ENCODE peak calls at places on chromosomes 7 and 10, in ten cellular contexts. One of them, this sample, is unnamed.

GRCh38 chr7:35487841-35488240 is 207.1 kb downstream of the HERPUD2 start:
- DNase-seq in ACHN: no peak
- DNase-seq in MV-4-11: no peak
- DNase-seq in right lobe of liver: no peak
- DNase-seq in WTC11: no peak
- DNase-seq in HEK293T: no peak
- DNase-seq in HCEC 1CT: no peak
- DNase-seq in astrocyte of the spinal cord: no peak
- DNase-seq in NCI-H774: no peak
- DNase-seq in NCI-H2081: no peak
- DNase-seq in this sample: no peak

GRCh38 chr10:44386546-44387052 is 1.7 kb upstream of the CXCL12 start:
- DNase-seq in ACHN: peak
- DNase-seq in MV-4-11: peak
- DNase-seq in right lobe of liver: peak
- DNase-seq in WTC11: peak
- DNase-seq in HEK293T: peak
- DNase-seq in HCEC 1CT: peak
- DNase-seq in astrocyte of the spinal cord: peak
- DNase-seq in NCI-H774: no peak
- DNase-seq in NCI-H2081: no peak
- DNase-seq in this sample: peak

GRCh38 chr10:97138174-97138573 is 47.6 kb downstream of the SLIT1 start:
- DNase-seq in ACHN: peak
- DNase-seq in MV-4-11: no peak
- DNase-seq in right lobe of liver: peak
- DNase-seq in WTC11: peak
- DNase-seq in HEK293T: peak
- DNase-seq in HCEC 1CT: no peak
- DNase-seq in astrocyte of the spinal cord: no peak
- DNase-seq in NCI-H774: no peak
- DNase-seq in NCI-H2081: no peak
- DNase-seq in this sample: peak

GRCh38 chr7:137634356-137634755 is 212.4 kb downstream of the DGKI start:
- DNase-seq in ACHN: no peak
- DNase-seq in MV-4-11: no peak
- DNase-seq in right lobe of liver: no peak
- DNase-seq in WTC11: no peak
- DNase-seq in HEK293T: no peak
- DNase-seq in HCEC 1CT: no peak
- DNase-seq in astrocyte of the spinal cord: no peak
- DNase-seq in NCI-H774: no peak
- DNase-seq in NCI-H2081: no peak
- DNase-seq in this sample: no peak

GRCh38 chr7:148927141-148927540 is 43.0 kb upstream of the EZH2 start:
- DNase-seq in ACHN: no peak
- DNase-seq in MV-4-11: no peak
- DNase-seq in right lobe of liver: no peak
- DNase-seq in WTC11: no peak
- DNase-seq in HEK293T: no peak
- DNase-seq in HCEC 1CT: no peak
- DNase-seq in astrocyte of the spinal cord: no peak
- DNase-seq in NCI-H774: no peak
- DNase-seq in NCI-H2081: no peak
- DNase-seq in this sample: no peak

GRCh38 chr7:13282377-13282980 is 595.0 kb downstream of the ARL4A start:
- DNase-seq in ACHN: peak
- DNase-seq in MV-4-11: no peak
- DNase-seq in right lobe of liver: no peak
- DNase-seq in WTC11: no peak
- DNase-seq in HEK293T: no peak
- DNase-seq in HCEC 1CT: peak
- DNase-seq in astrocyte of the spinal cord: peak
- DNase-seq in NCI-H774: peak
- DNase-seq in NCI-H2081: peak
- DNase-seq in this sample: no peak

GRCh38 chr10:6163364-6164270 is 39.1 kb upstream of the PFKFB3 start:
- DNase-seq in ACHN: peak
- DNase-seq in MV-4-11: peak
- DNase-seq in right lobe of liver: peak
- DNase-seq in WTC11: peak
- DNase-seq in HEK293T: peak
- DNase-seq in HCEC 1CT: peak
- DNase-seq in astrocyte of the spinal cord: peak
- DNase-seq in NCI-H774: peak
- DNase-seq in NCI-H2081: peak
- DNase-seq in this sample: peak

GRCh38 chr7:44955733-44956132 is 23.1 kb downstream of the MYO1G start:
- DNase-seq in ACHN: no peak
- DNase-seq in MV-4-11: no peak
- DNase-seq in right lobe of liver: no peak
- DNase-seq in WTC11: no peak
- DNase-seq in HEK293T: no peak
- DNase-seq in HCEC 1CT: no peak
- DNase-seq in astrocyte of the spinal cord: no peak
- DNase-seq in NCI-H774: no peak
- DNase-seq in NCI-H2081: no peak
- DNase-seq in this sample: no peak

GRCh38 chr7:115707684-115708341 is 322.8 kb downstream of the TFEC start:
- DNase-seq in ACHN: no peak
- DNase-seq in MV-4-11: no peak
- DNase-seq in right lobe of liver: no peak
- DNase-seq in WTC11: no peak
- DNase-seq in HEK293T: peak
- DNase-seq in HCEC 1CT: no peak
- DNase-seq in astrocyte of the spinal cord: no peak
- DNase-seq in NCI-H774: peak
- DNase-seq in NCI-H2081: peak
- DNase-seq in this sample: no peak

GRCh38 chr10:21421016-21421415 is 104.5 kb downstream of the SKIDA1 start:
- DNase-seq in ACHN: no peak
- DNase-seq in MV-4-11: no peak
- DNase-seq in right lobe of liver: no peak
- DNase-seq in WTC11: no peak
- DNase-seq in HEK293T: no peak
- DNase-seq in HCEC 1CT: no peak
- DNase-seq in astrocyte of the spinal cord: no peak
- DNase-seq in NCI-H774: no peak
- DNase-seq in NCI-H2081: no peak
- DNase-seq in this sample: no peak

GRCh38 chr7:43313628-43314378 is 201.4 kb downstream of the HECW1 start:
- DNase-seq in ACHN: no peak
- DNase-seq in MV-4-11: no peak
- DNase-seq in right lobe of liver: no peak
- DNase-seq in WTC11: no peak
- DNase-seq in HEK293T: no peak
- DNase-seq in HCEC 1CT: no peak
- DNase-seq in astrocyte of the spinal cord: no peak
- DNase-seq in NCI-H774: no peak
- DNase-seq in NCI-H2081: no peak
- DNase-seq in this sample: no peak

GRCh38 chr7:106610996-106611886 is 49.7 kb downstream of the CCDC71L start:
- DNase-seq in ACHN: no peak
- DNase-seq in MV-4-11: no peak
- DNase-seq in right lobe of liver: no peak
- DNase-seq in WTC11: no peak
- DNase-seq in HEK293T: no peak
- DNase-seq in HCEC 1CT: peak
- DNase-seq in astrocyte of the spinal cord: peak
- DNase-seq in NCI-H774: no peak
- DNase-seq in NCI-H2081: peak
- DNase-seq in this sample: no peak

GRCh38 chr10:47137311-47137851 is 162.6 kb upstream of the GDF10 start:
- DNase-seq in ACHN: no peak
- DNase-seq in MV-4-11: no peak
- DNase-seq in right lobe of liver: no peak
- DNase-seq in WTC11: no peak
- DNase-seq in HEK293T: no peak
- DNase-seq in HCEC 1CT: peak
- DNase-seq in astrocyte of the spinal cord: peak
- DNase-seq in NCI-H774: no peak
- DNase-seq in NCI-H2081: no peak
- DNase-seq in this sample: no peak

GRCh38 chr7:75727881-75728592 is 10.7 kb downstream of the HIP1 start:
- DNase-seq in ACHN: no peak
- DNase-seq in MV-4-11: peak
- DNase-seq in right lobe of liver: no peak
- DNase-seq in WTC11: no peak
- DNase-seq in HEK293T: no peak
- DNase-seq in HCEC 1CT: no peak
- DNase-seq in astrocyte of the spinal cord: peak
- DNase-seq in NCI-H774: no peak
- DNase-seq in NCI-H2081: peak
- DNase-seq in this sample: peak

GRCh38 chr10:1293636-1294440 is 237.7 kb downstream of the WDR37 start:
- DNase-seq in ACHN: no peak
- DNase-seq in MV-4-11: no peak
- DNase-seq in right lobe of liver: no peak
- DNase-seq in WTC11: no peak
- DNase-seq in HEK293T: no peak
- DNase-seq in HCEC 1CT: no peak
- DNase-seq in astrocyte of the spinal cord: no peak
- DNase-seq in NCI-H774: no peak
- DNase-seq in NCI-H2081: no peak
- DNase-seq in this sample: no peak

GRCh38 chr7:80883188-80884025 is 35.4 kb downstream of the SEMA3C start:
- DNase-seq in ACHN: peak
- DNase-seq in MV-4-11: no peak
- DNase-seq in right lobe of liver: no peak
- DNase-seq in WTC11: no peak
- DNase-seq in HEK293T: peak
- DNase-seq in HCEC 1CT: peak
- DNase-seq in astrocyte of the spinal cord: peak
- DNase-seq in NCI-H774: no peak
- DNase-seq in NCI-H2081: no peak
- DNase-seq in this sample: peak

GRCh38 chr10:123301077-123301875 is 147.1 kb downstream of the BUB3 start:
- DNase-seq in ACHN: peak
- DNase-seq in MV-4-11: peak
- DNase-seq in right lobe of liver: no peak
- DNase-seq in WTC11: peak
- DNase-seq in HEK293T: peak
- DNase-seq in HCEC 1CT: no peak
- DNase-seq in astrocyte of the spinal cord: peak
- DNase-seq in NCI-H774: no peak
- DNase-seq in NCI-H2081: no peak
- DNase-seq in this sample: peak

GRCh38 chr10:60914676-60915075 is 29.3 kb downstream of the RHOBTB1 start:
- DNase-seq in ACHN: peak
- DNase-seq in MV-4-11: no peak
- DNase-seq in right lobe of liver: no peak
- DNase-seq in WTC11: no peak
- DNase-seq in HEK293T: no peak
- DNase-seq in HCEC 1CT: peak
- DNase-seq in astrocyte of the spinal cord: peak
- DNase-seq in NCI-H774: no peak
- DNase-seq in NCI-H2081: no peak
- DNase-seq in this sample: no peak

GRCh38 chr10:96417432-96417831 is 58.6 kb upstream of the OPALIN start:
- DNase-seq in ACHN: peak
- DNase-seq in MV-4-11: peak
- DNase-seq in right lobe of liver: no peak
- DNase-seq in WTC11: no peak
- DNase-seq in HEK293T: no peak
- DNase-seq in HCEC 1CT: no peak
- DNase-seq in astrocyte of the spinal cord: peak
- DNase-seq in NCI-H774: no peak
- DNase-seq in NCI-H2081: no peak
- DNase-seq in this sample: peak

GRCh38 chr7:97016392-97017196 is 8.0 kb downstream of the DLX5 start:
- DNase-seq in ACHN: no peak
- DNase-seq in MV-4-11: no peak
- DNase-seq in right lobe of liver: no peak
- DNase-seq in WTC11: peak
- DNase-seq in HEK293T: peak
- DNase-seq in HCEC 1CT: no peak
- DNase-seq in astrocyte of the spinal cord: no peak
- DNase-seq in NCI-H774: peak
- DNase-seq in NCI-H2081: peak
- DNase-seq in this sample: no peak

This sample was measured in iPS-NIHi11.